ENCODE peak calls at places on chromosomes 2 and 18, in six cellular contexts. X is suprapubic skin, G is SK-N-SH, U is sigmoid colon, W is breast epithelium, D is HL-60. P is an unnamed sample.

GRCh38 chr2:121608367-121608766 is 40.9 kb downstream of the CLASP1 start:
- DNase-seq in U (no peak), D (no peak), G (no peak), X (no peak), W (no peak), P (no peak)

GRCh38 chr18:77346446-77346845 is 96.8 kb downstream of the GALR1 start:
- DNase-seq in X (no peak), G (no peak), W (no peak), U (no peak), D (no peak), P (no peak)

GRCh38 chr18:80202264-80202998 is 44.9 kb downstream of the PARD6G start:
- DNase-seq in D (no peak), U (no peak), X (no peak), W (no peak), G (no peak), P (peak; percentile 75)

GRCh38 chr2:80947601-80948130 is 643.1 kb upstream of the LRRTM1 start:
- DNase-seq in U (no peak), X (no peak), W (no peak), D (no peak), G (no peak), P (no peak)

GRCh38 chr2:206204710-206205109 is 45.0 kb downstream of the EEF1B2 start:
- DNase-seq in D (no peak), X (no peak), U (no peak), G (peak; percentile 30), W (no peak), P (no peak)

GRCh38 chr18:9413586-9413985 is 61.7 kb upstream of the RALBP1 start:
- DNase-seq in U (no peak), G (no peak), W (no peak), D (no peak), X (no peak), P (no peak)

GRCh38 chr2:233793465-233794127 is 15.5 kb downstream of the MROH2A start:
- DNase-seq in U (no peak), X (no peak), D (no peak), G (no peak), W (no peak), P (no peak)

GRCh38 chr2:212022966-212023365 is 515.6 kb downstream of the ERBB4 start:
- DNase-seq in D (no peak), G (no peak), U (no peak), W (no peak), X (no peak), P (no peak)

GRCh38 chr2:198100323-198100722 is 295.9 kb downstream of the PLCL1 start:
- DNase-seq in D (no peak), U (no peak), G (no peak), X (no peak), W (no peak), P (no peak)

GRCh38 chr2:72181616-72182015 is 34.0 kb upstream of the CYP26B1 start:
- DNase-seq in X (no peak), D (no peak), W (no peak), G (no peak), U (no peak), P (peak; percentile 47)

GRCh38 chr2:182761903-182762302 is 45.8 kb downstream of the DNAJC10 start:
- DNase-seq in D (no peak), U (peak; percentile 63), G (no peak), W (no peak), X (no peak), P (no peak)

GRCh38 chr2:74941284-74941683 is 17.2 kb upstream of the POLE4 start:
- DNase-seq in G (no peak), W (no peak), X (no peak), U (no peak), D (no peak), P (no peak)

GRCh38 chr2:159262904-159263303 is 23.6 kb downstream of the WDSUB1 start:
- DNase-seq in U (no peak), X (no peak), G (no peak), W (no peak), D (no peak), P (no peak)

GRCh38 chr2:68964282-68964681 is 10.2 kb upstream of the GKN1 start:
- DNase-seq in W (no peak), G (no peak), D (no peak), X (no peak), U (no peak), P (no peak)
- TF ChIP-seq POLR2AphosphoS5 in W (no peak), G (no peak), D (no peak), X (no peak), U (no peak), P (no peak)

GRCh38 chr2:98727758-98728718 is 2.9 kb downstream of the MGAT4A start:
- DNase-seq in D (no peak), W (no peak), X (no peak), G (no peak), U (no peak), P (no peak)
- H3K27ac ChIP-seq in D (peak overlapping the region; percentile 8), W (peak overlapping the region; percentile 30), X (no peak overlapping the region), G (no peak overlapping the region), U (peak overlapping the region; percentile 24), P (peak overlapping the region; percentile 42)

GRCh38 chr2:43985359-43985758 is 10.4 kb downstream of the LRPPRC start:
- DNase-seq in W (no peak), U (no peak), G (no peak), X (no peak), D (no peak), P (no peak)
- TF ChIP-seq POLR2AphosphoS5 in W (no peak), U (no peak), G (no peak), X (no peak), D (peak; percentile 51), P (no peak)

DNA sequence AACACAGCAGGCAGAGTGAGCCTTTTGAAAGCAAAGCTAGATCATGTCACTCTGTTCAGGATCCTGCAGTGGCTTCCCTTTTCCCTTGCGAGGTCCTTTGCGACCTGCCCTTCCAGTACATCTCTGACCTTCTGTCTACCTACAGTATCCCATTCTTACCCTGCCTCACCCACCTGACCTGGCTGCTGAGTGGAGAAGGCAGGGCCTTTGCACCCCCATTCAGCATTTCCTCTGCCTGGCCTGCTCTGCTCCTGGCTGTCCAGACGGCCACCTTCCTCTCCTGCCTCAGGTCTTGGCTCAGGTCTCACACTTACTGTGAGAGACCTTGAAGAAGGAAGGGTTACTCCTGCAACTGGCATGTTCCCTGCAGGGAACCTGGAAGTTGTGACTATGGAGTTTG is 77.4 kb downstream of the MAPRE2 start:
- DNase-seq in U (no peak), X (no peak), D (no peak), G (no peak), W (no peak), P (no peak)
- H3K27ac ChIP-seq in U (peak overlapping the region; percentile 92), X (peak overlapping the region; percentile 67), D (no peak overlapping the region), G (peak overlapping the region; percentile 53), W (peak overlapping the region; percentile 81), P (peak overlapping the region; percentile 84)

DNA sequence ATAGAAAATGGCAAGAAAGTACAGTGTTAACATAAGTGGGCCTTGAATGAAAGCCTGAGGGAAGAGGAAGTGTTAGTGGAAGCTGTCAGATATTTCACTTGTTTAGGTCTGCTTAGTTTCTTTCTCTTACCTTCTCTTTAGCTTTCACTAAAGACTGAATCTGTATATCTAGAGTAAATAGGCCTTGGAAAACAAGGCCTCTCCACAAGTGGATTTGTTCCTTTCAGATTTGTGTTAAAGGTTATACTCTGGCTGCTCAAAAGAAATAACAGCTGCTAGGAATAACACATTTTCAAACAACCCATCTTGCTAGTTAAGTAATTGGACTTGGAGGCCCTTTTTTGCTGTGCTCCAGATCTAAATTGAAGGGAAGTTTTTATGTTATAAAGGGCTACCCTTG is 236.3 kb downstream of the KIAA1328 start:
- DNase-seq in U (no peak), W (no peak), X (no peak), G (no peak), D (no peak), P (no peak)
- TF ChIP-seq POLR2AphosphoS5 in U (no peak), W (no peak), X (no peak), G (no peak), D (no peak), P (no peak)

GRCh38 chr2:235238537-235238936 is 255.3 kb upstream of the AGAP1 start:
- DNase-seq in U (peak; percentile 75), D (no peak), G (peak; percentile 64), X (peak; percentile 69), W (no peak), P (no peak)
- H3K27ac ChIP-seq in U (peak overlapping the region; percentile 14), D (no peak overlapping the region), G (peak overlapping the region; percentile 73), X (no peak overlapping the region), W (no peak overlapping the region), P (no peak overlapping the region)

GRCh38 chr18:13579874-13580273 is 146.5 kb downstream of the FAM210A start:
- DNase-seq in G (no peak), W (no peak), X (no peak), U (no peak), D (no peak), P (no peak)

GRCh38 chr18:13578400-13578799 is 148.0 kb downstream of the FAM210A start:
- DNase-seq in X (no peak), U (no peak), G (no peak), W (no peak), D (no peak), P (no peak)

GRCh38 chr18:13574761-13575160 is 151.6 kb downstream of the FAM210A start:
- DNase-seq in D (no peak), G (no peak), U (no peak), X (no peak), W (no peak), P (no peak)

GRCh38 chr18:13576598-13576997 is 149.8 kb downstream of the FAM210A start:
- DNase-seq in G (no peak), D (no peak), X (no peak), U (no peak), W (no peak), P (peak; percentile 80)

GRCh38 chr18:13577091-13577697 is 149.2 kb downstream of the FAM210A start:
- DNase-seq in U (no peak), D (peak; percentile 40), W (no peak), G (no peak), X (no peak), P (no peak)
- TF ChIP-seq POLR2AphosphoS5 in U (no peak), D (no peak), W (no peak), G (no peak), X (no peak), P (no peak)

GRCh38 chr2:46913471-46914381 is 1.9 kb downstream of the MCFD2 start:
- DNase-seq in W (no peak), X (no peak), U (peak; percentile 69), G (peak; percentile 29), D (peak; percentile 38), P (no peak)

GRCh38 chr2:46915281-46915810 is at the start of gene MCFD2:
- DNase-seq in G (no peak), X (peak; percentile 84), U (peak; percentile 81), D (no peak), W (no peak), P (peak; percentile 93)

GRCh38 chr2:46915811-46916630 is 415 bp upstream of the MCFD2 start:
- DNase-seq in U (peak; percentile 97), W (peak; percentile 86), X (peak; percentile 93), G (peak; percentile 100), D (peak; percentile 93), P (peak; percentile 95)

GRCh38 chr2:46914578-46915230 is 902 bp downstream of the MCFD2 start:
- DNase-seq in W (no peak), G (peak; percentile 50), D (no peak), U (no peak), X (no peak), P (no peak)

GRCh38 chr2:46917628-46918027 is 2.0 kb upstream of the MCFD2 start:
- DNase-seq in W (no peak), U (no peak), X (no peak), D (no peak), G (no peak), P (no peak)
- H3K27ac ChIP-seq in W (no peak overlapping the region), U (no peak overlapping the region), X (no peak overlapping the region), D (no peak overlapping the region), G (no peak overlapping the region), P (no peak overlapping the region)